ENCODE peak calls at places on chromosomes 6 and 20, in six cellular contexts. R is A549, F is ovary, V is body of pancreas, Q is K562, Y is Peyer's patch. I is an unnamed sample.

GRCh38 chr6:108321253-108321740 is 26.4 kb downstream of the AFG1L start:
- DNase-seq in Q (no peak), Y (no peak), V (no peak), F (no peak), R (no peak), I (no peak)

GRCh38 chr6:137808836-137809315 is 58.2 kb upstream of the TNFAIP3 start:
- DNase-seq in R (no peak), F (no peak), Q (peak), V (no peak), Y (no peak), I (no peak)

GRCh38 chr6:128421788-128422187 is 98.6 kb downstream of the PTPRK start:
- DNase-seq in R (no peak), F (no peak), Y (no peak), V (no peak), Q (no peak), I (no peak)

GRCh38 chr6:104599821-104600658 is 259.7 kb downstream of the HACE1 start:
- DNase-seq in F (no peak), Y (no peak), Q (no peak), R (no peak), V (no peak), I (no peak)

GRCh38 chr6:93366506-93366905 is 52.9 kb downstream of the EPHA7 start:
- DNase-seq in F (no peak), V (no peak), R (no peak), Q (no peak), Y (no peak), I (no peak)

GRCh38 chr6:134402372-134402984 is 84.6 kb upstream of the SGK1 start:
- DNase-seq in Q (no peak), R (no peak), F (no peak), V (no peak), Y (no peak), I (no peak)

GRCh38 chr20:62555642-62556420 is 80.0 kb upstream of the GATA5 start:
- DNase-seq in Q (no peak), F (no peak), Y (no peak), V (no peak), R (no peak), I (no peak)

GRCh38 chr6:147285087-147285855 is 81.1 kb downstream of the STXBP5 start:
- DNase-seq in F (no peak), R (peak), Y (no peak), V (no peak), Q (peak), I (no peak)

GRCh38 chr20:31607640-31608255 is 2.7 kb downstream of the ID1 start:
- DNase-seq in V (no peak), F (no peak), Q (peak), R (no peak), Y (no peak), I (no peak)

GRCh38 chr6:137811121-137811911 is 55.7 kb upstream of the TNFAIP3 start:
- DNase-seq in V (peak), Y (peak), Q (peak), F (no peak), R (peak), I (peak)

DNA sequence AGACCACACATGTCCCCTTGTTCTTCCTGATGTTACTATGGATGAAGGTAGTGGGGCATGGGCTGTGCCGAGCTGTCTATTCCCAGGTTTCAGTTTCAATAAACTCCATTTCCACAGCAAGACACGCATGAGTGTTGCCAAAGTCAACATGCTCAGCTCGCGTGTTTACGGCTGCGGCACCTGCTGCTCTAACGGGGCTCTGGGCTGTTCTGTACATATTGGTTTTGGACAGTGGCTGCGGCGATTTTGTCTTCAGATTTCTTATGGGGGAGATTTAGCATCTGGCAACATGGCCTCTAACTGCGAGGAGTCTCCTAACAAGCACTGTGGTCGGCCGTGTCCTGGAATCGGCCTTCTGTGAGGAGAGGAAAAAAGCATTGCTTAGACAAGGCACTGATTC is 58.6 kb downstream of the TMEM242 start:
- DNase-seq in Q (no peak), F (no peak), Y (no peak), R (no peak), V (no peak), I (no peak)
- TF ChIP-seq POLR2A in Q (no peak), F (no peak), Y (no peak), R (no peak), V (no peak), I (no peak)

GRCh38 chr20:54559890-54560289 is 84.5 kb downstream of the DOK5 start:
- DNase-seq in Y (no peak), V (no peak), F (no peak), Q (no peak), R (no peak), I (no peak)
- TF ChIP-seq POLR2A in Y (no peak), V (no peak), F (no peak), Q (no peak), R (no peak), I (no peak)

GRCh38 chr6:41920921-41921711 is at the start of the genes BYSL and MED20:
- DNase-seq in R (peak), Y (peak), F (peak), Q (peak), V (peak), I (peak)
- TF ChIP-seq POLR2A in R (no peak), Y (peak), F (peak), Q (peak), V (peak), I (no peak)

GRCh38 chr6:31796993-31797385 is 1.4 kb upstream of the VARS1 start:
- DNase-seq in V (no peak), R (no peak), Q (no peak), F (no peak), Y (no peak), I (no peak)

GRCh38 chr6:31797607-31798006 is 2.1 kb upstream of the VARS1 start:
- DNase-seq in V (no peak), Y (peak), R (no peak), F (no peak), Q (no peak), I (no peak)

GRCh38 chr6:31794294-31794865 is 1.2 kb downstream of the VARS1 start:
- DNase-seq in Q (peak), Y (no peak), V (no peak), R (no peak), F (no peak), I (no peak)

GRCh38 chr6:31794866-31795615 is 511 bp downstream of the VARS1 start:
- DNase-seq in Y (no peak), V (no peak), Q (no peak), R (no peak), F (no peak), I (peak)

GRCh38 chr6:31795616-31796298 is at the start of gene VARS1:
- DNase-seq in F (peak), R (peak), Y (peak), Q (peak), V (peak), I (peak)
- TF ChIP-seq POLR2A in F (peak), R (no peak), Y (peak), Q (peak), V (peak), I (peak)

GRCh38 chr20:2838847-2839671 is 1.4 kb downstream of the PCED1A start:
- DNase-seq in Q (no peak), Y (no peak), R (no peak), F (no peak), V (no peak), I (no peak)

GRCh38 chr20:2839732-2840137 is 720 bp downstream of the PCED1A start:
- DNase-seq in R (no peak), Y (no peak), F (peak), Q (no peak), V (no peak), I (no peak)

GRCh38 chr20:2838170-2838797 is 2.2 kb downstream of the PCED1A start:
- DNase-seq in Q (no peak), V (no peak), R (no peak), F (no peak), Y (peak), I (no peak)

GRCh38 chr20:2840967-2841531 is 504 bp downstream of the VPS16 start:
- DNase-seq in F (peak), V (peak), R (peak), Q (peak), Y (peak), I (peak)

GRCh38 chr20:2840138-2840966 is at the start of the genes PCED1A and VPS16:
- DNase-seq in V (peak), R (peak), Q (peak), F (peak), Y (peak), I (peak)
- TF ChIP-seq POLR2A in V (peak), R (peak), Q (peak), F (peak), Y (peak), I (peak)

DNA sequence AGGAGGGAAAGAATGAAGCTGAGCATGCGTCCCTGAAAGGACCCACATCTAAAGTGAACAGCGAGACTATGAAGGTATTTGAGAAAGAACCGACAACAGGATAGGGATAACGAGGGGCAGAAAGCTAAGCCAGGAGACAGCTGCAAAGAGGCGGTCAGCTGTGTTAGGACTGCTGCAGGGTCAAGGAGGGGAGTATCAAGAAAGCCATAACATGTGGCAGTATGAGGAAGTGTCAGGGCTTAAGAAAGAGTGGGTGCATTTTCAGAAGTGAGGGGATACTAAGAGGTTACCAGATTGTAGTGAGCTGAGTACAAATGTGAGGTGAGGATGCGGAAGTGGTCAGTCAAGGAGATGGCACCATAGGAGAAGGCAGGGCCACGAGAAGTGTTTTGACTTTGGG is 21.2 kb downstream of the MYLIP start:
- DNase-seq in Q (no peak), Y (no peak), F (no peak), V (no peak), R (no peak), I (no peak)
- TF ChIP-seq POLR2A in Q (peak), Y (no peak), F (no peak), V (no peak), R (no peak), I (no peak)